ENCODE peak calls at places on chromosomes 3 and 15, in four cellular contexts. W, J, R and K are unnamed samples.

GRCh38 chr15:92879949-92880725 is 20.0 kb upstream of the CHD2 start:
- DNase-seq in W (no peak), J (no peak), R (no peak), K (no peak)

GRCh38 chr3:120299403-120299802 is 14.4 kb upstream of the GPR156 start:
- DNase-seq in W (no peak), J (no peak), R (no peak), K (no peak)

GRCh38 chr3:99867594-99868437 is 50.2 kb downstream of the CMSS1 start:
- DNase-seq in W (no peak), J (peak), R (no peak), K (no peak)

GRCh38 chr3:196127308-196128040 is 45.6 kb upstream of the TFRC start:
- DNase-seq in W (no peak), J (no peak), R (no peak), K (no peak)

GRCh38 chr3:23760871-23761373 is 44.8 kb upstream of the UBE2E1 start:
- DNase-seq in W (peak), J (no peak), R (no peak), K (no peak)

GRCh38 chr3:85387913-85388510 is 429.2 kb downstream of the CADM2 start:
- DNase-seq in W (no peak), J (no peak), R (no peak), K (no peak)

GRCh38 chr15:54803139-54803808 is 393.5 kb downstream of the RSL24D1 start:
- DNase-seq in W (peak), J (no peak), R (no peak), K (no peak)

GRCh38 chr3:181326637-181327223 is 337.2 kb upstream of the DNAJC19 start:
- DNase-seq in W (peak), J (peak), R (no peak), K (peak)

GRCh38 chr3:52121459-52121795 is 32.8 kb downstream of the POC1A start:
- DNase-seq in W (peak), J (no peak), R (no peak), K (peak)

GRCh38 chr15:36688310-36689102 is 109.1 kb downstream of the CDIN1 start:
- DNase-seq in W (no peak), J (no peak), R (no peak), K (peak)

GRCh38 chr3:13078158-13078905 is 5.1 kb upstream of the IQSEC1 start:
- DNase-seq in W (no peak), J (no peak), R (no peak), K (no peak)

GRCh38 chr15:74040115-74040850 is 42.1 kb downstream of the GOLGA6A start:
- DNase-seq in W (no peak), J (peak), R (peak), K (peak)

GRCh38 chr15:64092864-64093626 is 593 bp downstream of the CIAO2A start:
- DNase-seq in W (peak), J (peak), R (no peak), K (peak)

GRCh38 chr3:171776839-171777607 is 33.3 kb downstream of the PLD1 start:
- DNase-seq in W (peak), J (no peak), R (no peak), K (no peak)

GRCh38 chr3:105284876-105285275 is 81.8 kb upstream of the ALCAM start:
- DNase-seq in W (no peak), J (no peak), R (no peak), K (no peak)

GRCh38 chr3:125435231-125435630 is 60.1 kb upstream of the ZNF148 start:
- DNase-seq in W (no peak), J (no peak), R (no peak), K (no peak)

GRCh38 chr3:129944709-129945108 is 29.8 kb upstream of the TRH start:
- DNase-seq in W (no peak), J (no peak), R (no peak), K (no peak)

GRCh38 chr15:75928680-75929608 is 25.3 kb downstream of the FBXO22 start:
- DNase-seq in W (peak), J (peak), R (no peak), K (peak)

GRCh38 chr3:113136071-113136470 is 75.3 kb upstream of the BOC start:
- DNase-seq in W (peak), J (peak), R (no peak), K (peak)

GRCh38 chr15:80582816-80583423 is 112.2 kb upstream of the ABHD17C start:
- DNase-seq in W (no peak), J (no peak), R (no peak), K (no peak)

GRCh38 chr15:48682949-48683651 is 37.6 kb upstream of the FBN1 start:
- DNase-seq in W (no peak), J (no peak), R (no peak), K (peak)

GRCh38 chr3:77038928-77039605 is 832 bp upstream of the ROBO2 start:
- DNase-seq in W (no peak), J (peak), R (no peak), K (peak)

GRCh38 chr15:80694624-80695098 is 449 bp upstream of the ABHD17C start:
- DNase-seq in W (peak), J (peak), R (no peak), K (peak)

GRCh38 chr3:126343675-126344074 is 13.5 kb downstream of the KLF15 start:
- DNase-seq in W (no peak), J (no peak), R (no peak), K (no peak)

GRCh38 chr3:113002676-113003075 is 11.9 kb downstream of the GTPBP8 start:
- DNase-seq in W (no peak), J (no peak), R (no peak), K (no peak)

GRCh38 chr3:126828306-126828705 is 124.3 kb downstream of the CHCHD6 start:
- DNase-seq in W (no peak), J (no peak), R (no peak), K (peak)

GRCh38 chr15:55859681-55860080 is 116.7 kb upstream of the PRTG start:
- DNase-seq in W (no peak), J (no peak), R (no peak), K (no peak)

GRCh38 chr3:29258161-29258560 is 22.7 kb upstream of the RBMS3 start:
- DNase-seq in W (no peak), J (no peak), R (no peak), K (no peak)

GRCh38 chr3:129211772-129212171 is 28.1 kb upstream of the CNBP start:
- DNase-seq in W (no peak), J (peak), R (no peak), K (peak)

GRCh38 chr15:72967397-72967796 is 84.9 kb upstream of the NEO1 start:
- DNase-seq in W (no peak), J (no peak), R (no peak), K (no peak)

GRCh38 chr3:183202004-183202722 is 39.6 kb upstream of the LAMP3 start:
- DNase-seq in W (no peak), J (no peak), R (no peak), K (no peak)

GRCh38 chr3:40586866-40587265 is 62.1 kb downstream of the ZNF621 start:
- DNase-seq in W (no peak), J (no peak), R (no peak), K (no peak)
- H3K4me3 ChIP-seq in W (no peak), J (no peak), R (no peak), K (no peak)

GRCh38 chr3:11819146-11819545 is 27.5 kb downstream of the TAMM41 start:
- DNase-seq in W (no peak), J (no peak), R (no peak), K (no peak)

GRCh38 chr3:11825271-11825670 is 21.4 kb downstream of the TAMM41 start:
- DNase-seq in W (no peak), J (no peak), R (no peak), K (no peak)

GRCh38 chr3:11818033-11818432 is 28.7 kb downstream of the TAMM41 start:
- DNase-seq in W (peak), J (no peak), R (no peak), K (no peak)

GRCh38 chr3:11820540-11821041 is 26.1 kb downstream of the TAMM41 start:
- DNase-seq in W (no peak), J (peak), R (no peak), K (no peak)
- TF ChIP-seq CTCF in W (no peak), J (no peak), R (peak), K (peak)

GRCh38 chr3:5430701-5431100 is 243.2 kb downstream of the EDEM1 start:
- DNase-seq in W (no peak), J (no peak), R (no peak), K (no peak)

GRCh38 chr3:5429517-5429890 is 242.0 kb downstream of the EDEM1 start:
- DNase-seq in W (no peak), J (no peak), R (no peak), K (no peak)

GRCh38 chr3:5427021-5427420 is 239.5 kb downstream of the EDEM1 start:
- DNase-seq in W (no peak), J (no peak), R (no peak), K (no peak)

GRCh38 chr3:5427938-5428337 is 240.4 kb downstream of the EDEM1 start:
- DNase-seq in W (no peak), J (no peak), R (no peak), K (no peak)

GRCh38 chr3:5428607-5429516 is 241.4 kb downstream of the EDEM1 start:
- DNase-seq in W (peak), J (peak), R (no peak), K (no peak)
- H3K4me3 ChIP-seq in W (no peak), J (no peak), R (no peak), K (no peak)

GRCh38 chr3:22632566-22632965 is 570.6 kb upstream of the UBE2E2 start:
- DNase-seq in W (no peak), J (no peak), R (no peak), K (no peak)
- TF ChIP-seq CTCF in W (no peak), J (no peak), R (no peak), K (no peak)

DNA sequence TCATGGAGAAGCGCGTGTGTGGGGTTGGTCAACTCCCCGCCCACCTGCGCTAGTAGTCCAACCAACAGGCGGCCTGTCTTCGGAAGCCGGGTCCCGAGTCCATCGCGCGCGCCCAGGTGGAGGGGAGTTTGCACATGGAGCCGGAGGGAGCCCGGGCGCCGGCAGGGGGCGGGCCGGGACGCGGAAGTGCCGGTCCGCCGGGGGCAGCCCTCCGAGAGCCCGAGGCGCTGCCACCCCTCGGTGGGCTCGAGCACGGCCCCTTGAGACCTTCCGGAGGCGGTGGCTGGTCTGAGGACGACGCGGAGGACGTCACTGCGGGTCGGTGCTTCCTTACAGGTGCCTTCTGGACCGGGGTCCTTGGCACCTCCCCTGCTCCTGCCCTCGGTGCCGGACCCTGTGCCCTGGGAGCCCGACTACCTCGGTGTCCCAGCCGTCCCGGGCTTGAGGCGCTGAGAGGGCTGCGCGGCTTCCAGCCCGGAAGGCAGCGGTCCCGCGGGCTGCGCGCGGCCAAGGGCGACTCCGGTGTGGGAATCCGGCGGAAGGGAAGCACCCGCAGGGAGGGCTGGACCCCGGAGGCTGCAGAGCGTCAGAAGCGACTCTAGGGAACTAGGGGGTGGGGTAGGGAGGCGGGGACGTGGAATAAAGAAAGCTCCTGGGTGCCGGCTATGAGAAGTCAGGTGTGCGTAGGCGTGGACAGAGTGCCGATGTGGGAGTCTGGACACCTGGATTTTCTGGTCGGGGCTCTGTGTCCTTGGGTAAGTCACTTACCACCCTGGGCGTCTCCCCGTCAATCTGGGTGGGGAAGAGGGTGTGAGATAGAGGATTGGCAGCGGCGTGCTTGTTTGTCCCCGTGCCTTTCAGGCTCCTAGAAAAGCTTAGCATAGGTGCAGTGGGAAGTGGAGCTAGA is 212.3 kb downstream of the FGF12 start:
- DNase-seq in W (no peak), J (peak), R (no peak), K (no peak)
- H3K4me3 ChIP-seq in W (no peak), J (peak), R (no peak), K (no peak)

DNA sequence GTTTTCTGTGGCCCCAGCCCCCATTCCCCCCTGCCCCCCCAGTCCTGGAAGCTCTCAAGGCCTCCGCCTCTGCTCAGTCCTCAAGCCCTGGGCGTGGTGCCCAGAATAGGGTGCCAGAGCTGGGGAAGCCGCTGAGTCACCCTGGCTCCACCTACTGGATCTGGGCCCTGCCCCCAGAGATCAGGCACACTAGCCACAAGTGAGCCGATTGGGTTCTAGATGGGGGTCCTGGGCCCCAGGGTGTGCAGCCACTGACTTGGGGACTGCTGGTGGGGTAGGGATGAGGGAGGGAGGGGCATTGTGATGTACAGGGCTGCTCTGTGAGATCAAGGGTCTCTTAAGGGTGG is 5.7 kb downstream of the EIF4G1 start:
- DNase-seq in W (peak), J (peak), R (peak), K (peak)
- TF ChIP-seq CTCF in W (no peak), J (no peak), R (no peak), K (no peak)

GRCh38 chr15:66670698-66671580 is 31.1 kb upstream of the SMAD6 start:
- DNase-seq in W (no peak), J (peak), R (no peak), K (no peak)
- H3K4me3 ChIP-seq in W (no peak), J (no peak), R (no peak), K (no peak)

GRCh38 chr15:76973362-76973743 is 21.6 kb upstream of the PSTPIP1 start:
- DNase-seq in W (peak), J (peak), R (no peak), K (peak)
- TF ChIP-seq CTCF in W (peak), J (peak), R (peak), K (peak)